ENCODE peak calls at places on chromosomes 13 and 19, in eight cellular contexts. Q is NCI-H1436; K is body of pancreas; O is CD8-positive, alpha-beta memory T cell; C is NCI-H774; D is T1000; I is brain microvascular endothelial cell; E is cardiac muscle cell. W is an unnamed sample.

GRCh38 chr13:70812481-70812880 is 704.2 kb upstream of the KLHL1 start:
- DNase-seq in Q (no peak), D (no peak), K (no peak), C (no peak), I (peak; percentile 72), O (no peak), E (no peak), W (no peak)

GRCh38 chr13:80168089-80168850 is 172.7 kb downstream of the SPRY2 start:
- DNase-seq in E (peak; percentile 49), I (no peak), Q (no peak), K (peak; percentile 14), C (no peak), O (no peak), D (no peak), W (no peak)

GRCh38 chr13:21011378-21011777 is 50.0 kb downstream of the LATS2 start:
- DNase-seq in K (no peak), I (no peak), C (no peak), E (no peak), D (no peak), O (no peak), Q (no peak), W (no peak)

GRCh38 chr13:55516610-55517009 is 1624.1 kb upstream of the PRR20A start:
- DNase-seq in C (no peak), K (no peak), E (no peak), I (no peak), O (no peak), D (no peak), Q (no peak), W (no peak)

GRCh38 chr19:46297700-46298476 is 1.0 kb downstream of the HIF3A start:
- DNase-seq in Q (no peak), I (no peak), D (no peak), E (no peak), C (no peak), K (peak; percentile 54), O (no peak), W (no peak)

GRCh38 chr19:32674959-32675719 is at the start of gene ANKRD27:
- DNase-seq in D (peak; percentile 98), K (peak; percentile 99), E (peak; percentile 100), Q (peak; percentile 96), O (peak; percentile 97), I (peak; percentile 96), C (peak; percentile 97), W (peak; percentile 98)

GRCh38 chr13:48838193-48839000 is 137.3 kb upstream of the FNDC3A start:
- DNase-seq in I (no peak), C (no peak), D (no peak), O (no peak), K (no peak), Q (no peak), E (no peak), W (no peak)

GRCh38 chr13:99057310-99057975 is 79.6 kb upstream of the DOCK9 start:
- DNase-seq in O (no peak), E (no peak), K (no peak), I (no peak), D (no peak), Q (no peak), C (no peak), W (no peak)

GRCh38 chr19:3336680-3337523 is 29.5 kb upstream of the NFIC start:
- DNase-seq in E (no peak), C (peak; percentile 84), O (no peak), Q (no peak), D (no peak), K (peak; percentile 99), I (no peak), W (no peak)

GRCh38 chr13:109758937-109759480 is 27.4 kb downstream of the IRS2 start:
- DNase-seq in Q (no peak), C (no peak), I (no peak), E (no peak), O (no peak), K (no peak), D (no peak), W (no peak)

GRCh38 chr13:98672947-98673545 is 79.4 kb downstream of the SLC15A1 start:
- DNase-seq in D (peak; percentile 7), E (peak; percentile 79), O (peak; percentile 10), I (peak; percentile 59), K (peak; percentile 78), C (peak; percentile 39), Q (peak; percentile 37), W (peak; percentile 50)

GRCh38 chr19:35117791-35118190 is 2.2 kb downstream of the FXYD3 start:
- DNase-seq in D (no peak), Q (no peak), E (no peak), K (no peak), C (no peak), O (no peak), I (no peak), W (no peak)

GRCh38 chr13:113726961-113727411 is 32.0 kb upstream of the TMEM255B start:
- DNase-seq in C (no peak), K (peak; percentile 24), Q (no peak), O (no peak), D (peak; percentile 40), E (no peak), I (no peak), W (no peak)

GRCh38 chr13:91216928-91217700 is 130.4 kb upstream of the MIR17HG start:
- DNase-seq in D (no peak), I (no peak), E (no peak), Q (no peak), O (no peak), K (no peak), C (no peak), W (no peak)

GRCh38 chr13:96052655-96053002 is 572 bp downstream of the UGGT2 start:
- DNase-seq in Q (peak; percentile 47), E (peak; percentile 6), D (no peak), I (peak; percentile 32), K (no peak), O (no peak), C (peak; percentile 12), W (no peak)

GRCh38 chr19:4396949-4397783 is 3.2 kb downstream of the SH3GL1 start:
- DNase-seq in I (no peak), D (no peak), K (no peak), C (no peak), O (no peak), Q (no peak), E (no peak), W (no peak)

GRCh38 chr19:16779539-16780163 is 49.5 kb upstream of the SIN3B start:
- DNase-seq in K (no peak), D (no peak), Q (no peak), C (no peak), O (no peak), E (no peak), I (no peak), W (no peak)

W was measured in stimulated activated naive CD8-positive, alpha-beta T cell treated with anti-CD3 and anti-CD28 coated beads, Interleukin-15, Interleukin-2, amounts not matched to agents 100 U/mL and 50 U/mL, for 24 hours.